ENCODE peak calls at places on chromosomes 6 and 20, in six cellular contexts. Z is HCT116; U is A549; I is Panc1; A is heart right ventricle; S is activated naive CD4-positive, alpha-beta T cell treated with anti-CD3 and anti-CD28 coated beads, Interleukin-2, amount 50 U/mL, for 72 hours. O is an unnamed sample.

GRCh38 chr6:126826315-126826714 is 292.2 kb upstream of the RSPO3 start:
- ATAC-seq in Z (no peak), U (no peak), I (no peak), A (no peak), S (no peak), O (no peak)

GRCh38 chr6:156992396-156992795 is 215.2 kb downstream of the ARID1B start:
- ATAC-seq in Z (no peak), U (no peak), I (peak; percentile 41), A (peak; percentile 53), S (no peak), O (peak; percentile 40)

GRCh38 chr6:88380083-88380482 is 213.9 kb upstream of the CNR1 start:
- ATAC-seq in Z (no peak), U (peak; percentile 82), I (no peak), A (peak; percentile 12), S (no peak), O (peak; percentile 73)

GRCh38 chr6:74991573-74992332 is 214.1 kb downstream of the COL12A1 start:
- ATAC-seq in Z (peak; percentile 54), U (no peak), I (no peak), A (no peak), S (no peak), O (no peak)

GRCh38 chr20:37723668-37724067 is 29.8 kb downstream of the CTNNBL1 start:
- ATAC-seq in Z (no peak), U (no peak), I (no peak), A (no peak), S (no peak), O (no peak)

GRCh38 chr6:56420296-56420695 is 172.9 kb upstream of the COL21A1 start:
- ATAC-seq in Z (no peak), U (no peak), I (no peak), A (no peak), S (no peak), O (no peak)

GRCh38 chr20:1191289-1191688 is 6.5 kb upstream of the TMEM74B start:
- ATAC-seq in Z (no peak), U (no peak), I (no peak), A (no peak), S (no peak), O (no peak)

GRCh38 chr6:21900730-21901129 is 307.2 kb downstream of the SOX4 start:
- ATAC-seq in Z (no peak), U (peak; percentile 80), I (peak; percentile 78), A (no peak), S (no peak), O (peak; percentile 37)